ENCODE peak calls at places on chromosomes 5 and 9, in five cellular contexts. C is lower lobe of right lung, W is pancreas, L is colonic mucosa, K is mammary epithelial cell. M is an unnamed sample. For H3K4me1 and H3K36me3, the result is how much of the 10 kb centered on the place peaks cover.

GRCh38 chr9:109591691-109592090 is 93.6 kb upstream of the PTPN3 start:
- DNase-seq in W (no peak), C (no peak), K (no peak), L (no peak), M (no peak)

GRCh38 chr5:88665750-88666215 is 217.2 kb downstream of the MEF2C start:
- DNase-seq in C (no peak), K (no peak), L (no peak), W (no peak), M (no peak)

GRCh38 chr5:60961685-60962084 is 16.7 kb downstream of the NDUFAF2 start:
- DNase-seq in W (no peak), L (no peak), K (peak), C (no peak), M (no peak)

GRCh38 chr5:64108674-64109073 is 57.0 kb upstream of the RNF180 start:
- DNase-seq in W (no peak), L (no peak), C (no peak), K (no peak), M (no peak)

GRCh38 chr5:141039517-141039916 is 11.7 kb upstream of the PCDHB1 start:
- DNase-seq in L (no peak), C (no peak), K (peak), W (peak), M (no peak)

GRCh38 chr5:145775411-145775810 is 59.7 kb downstream of the PRELID2 start:
- DNase-seq in W (no peak), K (no peak), L (no peak), C (no peak), M (no peak)

GRCh38 chr5:151141535-151141934 is 16.0 kb downstream of the ANXA6 start:
- DNase-seq in L (peak), K (peak), C (no peak), W (no peak), M (no peak)

GRCh38 chr5:32443145-32443540 is 1.4 kb downstream of the ZFR start:
- DNase-seq in K (peak), C (no peak), L (no peak), W (no peak), M (no peak)

GRCh38 chr9:136686794-136687711 is at the start of gene AGPAT2:
- DNase-seq in K (peak), L (peak), W (peak), C (peak), M (peak)

GRCh38 chr9:91071185-91071990 is 269.8 kb downstream of the SYK start:
- DNase-seq in W (no peak), K (peak), C (no peak), L (no peak), M (no peak)

GRCh38 chr5:172833691-172834569 is at the start of gene ERGIC1:
- DNase-seq in C (peak), L (peak), W (peak), K (peak), M (peak)

GRCh38 chr9:94783121-94783664 is 56.7 kb downstream of the AOPEP start:
- DNase-seq in C (peak), K (peak), W (peak), L (peak), M (peak)

GRCh38 chr9:106203832-106204516 is 509.6 kb downstream of the TMEM38B start:
- DNase-seq in W (no peak), K (no peak), C (no peak), L (peak), M (peak)

GRCh38 chr5:95842955-95843544 is 20.5 kb upstream of the GLRX start:
- DNase-seq in W (no peak), L (peak), K (no peak), C (peak), M (no peak)

GRCh38 chr5:176559683-176560082 is 10.5 kb downstream of the CDHR2 start:
- DNase-seq in K (peak), W (no peak), L (no peak), C (no peak), M (no peak)

GRCh38 chr5:135241536-135241935 is 157.5 kb downstream of the MACROH2A1 start:
- DNase-seq in C (no peak), W (no peak), K (no peak), L (peak), M (no peak)

GRCh38 chr9:135282001-135282731 is 194.7 kb downstream of the OLFM1 start:
- DNase-seq in K (peak), W (peak), L (peak), C (peak), M (peak)

GRCh38 chr9:98995971-98996504 is 52.3 kb downstream of the COL15A1 start:
- DNase-seq in K (no peak), W (no peak), C (no peak), L (no peak), M (no peak)

DNA sequence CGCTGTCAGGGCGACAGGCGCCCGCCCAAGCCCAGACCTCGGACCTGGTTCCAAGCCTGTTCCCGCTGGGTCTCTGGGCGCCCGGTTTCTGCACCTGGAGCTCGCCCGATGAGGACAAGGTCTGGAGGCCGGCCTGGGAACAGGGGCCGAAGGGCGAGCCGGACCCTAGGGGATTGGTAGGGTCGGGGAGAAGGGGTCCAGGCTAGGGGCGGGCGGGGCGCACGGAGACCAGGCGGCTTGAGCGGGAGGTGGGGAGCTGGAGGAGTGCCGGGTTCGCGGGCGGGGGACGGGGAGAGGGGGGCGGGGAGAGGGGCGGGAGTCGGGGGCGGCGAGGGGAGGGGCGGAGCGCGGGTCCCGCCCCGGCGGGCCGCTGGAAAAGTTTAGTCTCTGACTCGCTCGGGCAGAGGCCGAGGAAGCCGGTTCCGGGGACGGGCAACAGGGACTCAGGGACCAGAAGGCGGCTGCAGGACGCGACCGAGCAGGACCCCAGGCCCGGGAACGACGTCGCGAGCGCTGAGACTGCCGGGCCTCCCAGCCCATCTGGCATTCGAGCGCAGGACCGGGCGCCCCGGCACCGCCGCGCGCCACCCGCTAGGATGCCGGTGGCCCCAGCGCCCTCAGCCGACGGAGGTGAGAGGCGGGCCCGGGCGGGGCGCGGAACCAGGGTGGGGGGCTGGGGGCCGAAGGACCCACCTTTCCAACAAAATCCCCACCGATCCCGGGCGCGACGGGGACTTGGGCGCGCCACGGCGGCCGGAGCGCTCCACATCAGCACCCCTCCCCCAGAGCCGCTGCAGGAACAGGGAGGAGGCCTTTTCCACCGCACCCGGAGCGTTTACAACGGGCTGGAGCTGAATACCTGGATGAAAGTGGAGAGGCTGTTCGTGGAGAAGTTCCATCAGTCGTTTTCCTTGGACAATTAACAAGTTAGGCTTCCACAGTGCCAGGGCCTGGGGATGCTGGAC is at the start of gene S1PR3:
- DNase-seq in W (peak), C (peak), L (no peak), K (peak), M (peak)
- H3K4me1 ChIP-seq in W (under half), C (under half), L (under half), K (under half), M (under half)

GRCh38 chr9:128656416-128657343 is at the start of gene DYNC2I2:
- DNase-seq in C (peak), K (peak), W (peak), L (peak), M (peak)
- TF ChIP-seq CTCF in C (no peak), K (no peak), W (no peak), L (no peak), M (no peak)

GRCh38 chr9:133931059-133931458 is 61.1 kb downstream of the VAV2 start:
- DNase-seq in W (no peak), C (no peak), L (no peak), K (no peak), M (no peak)
- H3K36me3 ChIP-seq in W (under half), C (under half), L (under half), K (under half), M (under half)

DNA sequence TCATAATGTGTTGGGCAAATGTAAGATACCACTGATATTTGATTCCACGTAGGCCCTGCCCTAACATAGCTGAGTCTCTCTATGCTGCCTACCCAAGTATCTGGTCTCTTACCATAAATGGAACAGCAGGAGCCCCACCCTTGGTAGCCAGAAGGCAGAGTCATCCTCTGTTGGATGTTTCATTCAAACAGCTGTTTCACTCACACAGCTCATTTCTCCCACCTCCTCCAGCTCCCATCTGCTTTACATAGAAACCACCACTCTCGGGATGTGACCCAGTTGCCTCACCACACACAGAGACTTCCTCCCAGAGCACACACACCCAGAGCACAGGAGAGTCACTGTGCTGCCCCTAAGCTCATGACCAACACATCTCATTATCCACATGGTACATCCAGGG is 165.3 kb downstream of the TMEM167A start:
- DNase-seq in W (no peak), L (no peak), C (no peak), K (peak), M (no peak)
- H3K4me1 ChIP-seq in W (under half), L (under half), C (under half), K (under half), M (under half)

GRCh38 chr9:120294003-120294402 is 286.0 kb downstream of the CDK5RAP2 start:
- DNase-seq in K (no peak), L (no peak), W (no peak), C (no peak), M (no peak)

GRCh38 chr9:120303519-120303918 is 276.4 kb downstream of the CDK5RAP2 start:
- DNase-seq in L (no peak), K (no peak), W (no peak), C (no peak), M (no peak)

GRCh38 chr9:120299785-120300184 is 280.2 kb downstream of the CDK5RAP2 start:
- DNase-seq in C (no peak), K (no peak), L (no peak), W (no peak), M (no peak)
- TF ChIP-seq CTCF in C (no peak), K (no peak), L (no peak), W (no peak), M (no peak)

GRCh38 chr9:113178087-113178486 is 27.3 kb downstream of the SLC31A2 start:
- DNase-seq in K (no peak), W (no peak), L (no peak), C (no peak), M (no peak)

GRCh38 chr9:113181165-113181564 is 30.4 kb downstream of the SLC31A2 start:
- DNase-seq in C (no peak), K (no peak), W (no peak), L (no peak), M (no peak)

GRCh38 chr9:113179839-113180238 is 29.0 kb downstream of the SLC31A2 start:
- DNase-seq in C (no peak), W (no peak), L (no peak), K (no peak), M (no peak)

GRCh38 chr9:113173341-113173740 is 22.5 kb downstream of the SLC31A2 start:
- DNase-seq in K (no peak), C (no peak), W (no peak), L (no peak), M (no peak)

DNA sequence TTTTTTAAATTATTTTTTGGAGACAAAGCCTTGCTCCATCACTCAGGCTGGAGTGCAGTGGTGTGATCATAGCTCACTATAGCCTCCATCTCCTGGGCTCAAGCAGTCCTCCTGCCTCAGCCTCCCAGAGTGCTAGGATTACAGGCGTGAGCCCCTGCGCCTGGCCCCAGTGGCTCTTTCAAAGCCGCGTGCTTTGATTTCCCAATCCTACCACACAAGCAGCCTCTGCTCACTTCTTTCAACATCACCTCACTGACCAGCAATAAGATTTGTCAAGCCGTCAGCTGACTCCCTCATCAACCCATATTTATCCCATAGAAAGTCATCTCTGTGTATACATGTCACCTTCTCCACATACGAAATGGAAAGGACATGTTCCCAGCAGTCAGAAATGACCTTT is 25.9 kb downstream of the SLC31A2 start:
- DNase-seq in W (no peak), C (no peak), K (no peak), L (no peak), M (no peak)
- H3K36me3 ChIP-seq in W (half or more), C (half or more), K (under half), L (under half), M (under half)